ENCODE peak calls at places on chromosomes 6 and 20, in five cellular contexts. D, W, P, S and Y are unnamed samples.

GRCh38 chr20:34859367-34859766 is 13.3 kb downstream of the GGT7 start:
- DNase-seq in W (no peak), P (no peak), D (no peak), S (no peak), Y (no peak)

GRCh38 chr6:3418521-3419060 is 38.3 kb downstream of the SLC22A23 start:
- DNase-seq in P (no peak), D (no peak), W (peak), S (peak), Y (peak)

GRCh38 chr6:912871-913663 is 220.1 kb upstream of the EXOC2 start:
- DNase-seq in W (peak), P (no peak), D (no peak), S (no peak), Y (peak)

GRCh38 chr20:41095110-41095969 is 42.0 kb upstream of the PLCG1 start:
- DNase-seq in P (peak), W (peak), D (peak), S (peak), Y (no peak)

GRCh38 chr6:7546832-7547714 is 5.6 kb downstream of the DSP start:
- DNase-seq in W (no peak), D (no peak), S (no peak), P (no peak), Y (no peak)

GRCh38 chr20:19938421-19938787 is 78.8 kb upstream of the NAA20 start:
- DNase-seq in D (no peak), W (no peak), P (no peak), S (no peak), Y (no peak)

GRCh38 chr6:3071568-3071967 is 3.3 kb downstream of the RIPK1 start:
- DNase-seq in W (no peak), P (no peak), S (no peak), D (no peak), Y (no peak)

GRCh38 chr6:64439274-64439673 is 803.7 kb downstream of the PHF3 start:
- DNase-seq in P (no peak), S (no peak), W (no peak), D (no peak), Y (peak)

GRCh38 chr6:6834356-6835342 is 246.1 kb downstream of the LY86 start:
- DNase-seq in P (no peak), W (peak), S (peak), D (no peak), Y (peak)

GRCh38 chr6:130598021-130598989 is 228.9 kb upstream of the SMLR1 start:
- DNase-seq in S (no peak), D (no peak), W (no peak), P (no peak), Y (peak)

GRCh38 chr6:29146154-29146553 is 24.6 kb upstream of the OR2J2 start:
- DNase-seq in P (no peak), D (no peak), W (no peak), S (no peak), Y (no peak)

GRCh38 chr6:41021832-41022231 is 17.2 kb downstream of the UNC5CL start:
- DNase-seq in P (no peak), W (peak), S (no peak), D (no peak), Y (no peak)

GRCh38 chr6:148367418-148368024 is 24.9 kb downstream of the SASH1 start:
- DNase-seq in S (no peak), W (peak), P (peak), D (no peak), Y (peak)

GRCh38 chr6:17156112-17156921 is 54.5 kb downstream of the STMND1 start:
- DNase-seq in S (peak), W (peak), D (peak), P (peak), Y (peak)

GRCh38 chr6:77467038-77467437 is 3.7 kb upstream of the HTR1B start:
- DNase-seq in D (no peak), P (no peak), S (no peak), W (no peak), Y (no peak)

GRCh38 chr6:40914005-40914404 is 125.0 kb downstream of the UNC5CL start:
- DNase-seq in S (no peak), W (no peak), D (no peak), P (no peak), Y (no peak)